ENCODE peak calls at places on chromosomes 16 and 17, in seven cellular contexts. C, V, G, A, W, P and L are unnamed samples.

GRCh38 chr16:30476991-30477390 is 4.4 kb downstream of the ITGAL start:
- DNase-seq in C (no peak), V (no peak), G (no peak), A (no peak), W (no peak), P (no peak), L (no peak)

GRCh38 chr17:74268052-74268451 is 6.0 kb upstream of the DNAI2 start:
- DNase-seq in C (no peak), V (no peak), G (no peak), A (no peak), W (no peak), P (no peak), L (no peak)

GRCh38 chr16:68499011-68499410 is 40.1 kb upstream of the ZFP90 start:
- DNase-seq in C (no peak), V (no peak), G (no peak), A (no peak), W (no peak), P (no peak), L (no peak)

GRCh38 chr17:14621826-14622621 is 321.1 kb downstream of the HS3ST3B1 start:
- DNase-seq in C (no peak), V (no peak), G (no peak), A (no peak), W (no peak), P (no peak), L (no peak)

GRCh38 chr16:86631441-86631840 is 53.1 kb downstream of the FOXL1 start:
- DNase-seq in C (no peak), V (no peak), G (no peak), A (no peak), W (no peak), P (peak; percentile 70), L (no peak)

GRCh38 chr16:9457215-9457614 is 365.8 kb downstream of the HAPSTR1 start:
- DNase-seq in C (no peak), V (no peak), G (no peak), A (no peak), W (no peak), P (no peak), L (no peak)

GRCh38 chr17:63078707-63079106 is 112.7 kb downstream of the TANC2 start:
- DNase-seq in C (no peak), V (no peak), G (no peak), A (no peak), W (no peak), P (no peak), L (no peak)

GRCh38 chr17:5861246-5861645 is 208.9 kb upstream of the WSCD1 start:
- DNase-seq in C (no peak), V (no peak), G (no peak), A (no peak), W (no peak), P (no peak), L (no peak)

GRCh38 chr16:66326995-66327513 is 39.4 kb upstream of the CDH5 start:
- DNase-seq in C (no peak), V (no peak), G (no peak), A (no peak), W (no peak), P (no peak), L (no peak)

GRCh38 chr16:67528222-67528869 is at the start of gene RIPOR1:
- DNase-seq in C (no peak), V (no peak), G (no peak), A (peak; percentile 66), W (peak; percentile 53), P (no peak), L (peak; percentile 76)

GRCh38 chr17:42050360-42051012 is at the start of gene C17orf113:
- DNase-seq in C (peak; percentile 78), V (no peak), G (no peak), A (peak; percentile 81), W (peak; percentile 75), P (peak; percentile 6), L (peak; percentile 76)
- TF ChIP-seq CTCF in C (peak; percentile 30), V (peak; percentile 42), G (peak; percentile 18), A (peak; percentile 22), W (no peak), P (peak; percentile 14), L (peak; percentile 24)

GRCh38 chr17:9676084-9676483 is 30.8 kb downstream of the USP43 start:
- DNase-seq in C (no peak), V (no peak), G (no peak), A (peak; percentile 46), W (no peak), P (no peak), L (no peak)
- TF ChIP-seq CTCF in C (peak; percentile 56), V (no peak), G (peak; percentile 41), A (peak; percentile 49), W (no peak), P (peak; percentile 18), L (no peak)

DNA sequence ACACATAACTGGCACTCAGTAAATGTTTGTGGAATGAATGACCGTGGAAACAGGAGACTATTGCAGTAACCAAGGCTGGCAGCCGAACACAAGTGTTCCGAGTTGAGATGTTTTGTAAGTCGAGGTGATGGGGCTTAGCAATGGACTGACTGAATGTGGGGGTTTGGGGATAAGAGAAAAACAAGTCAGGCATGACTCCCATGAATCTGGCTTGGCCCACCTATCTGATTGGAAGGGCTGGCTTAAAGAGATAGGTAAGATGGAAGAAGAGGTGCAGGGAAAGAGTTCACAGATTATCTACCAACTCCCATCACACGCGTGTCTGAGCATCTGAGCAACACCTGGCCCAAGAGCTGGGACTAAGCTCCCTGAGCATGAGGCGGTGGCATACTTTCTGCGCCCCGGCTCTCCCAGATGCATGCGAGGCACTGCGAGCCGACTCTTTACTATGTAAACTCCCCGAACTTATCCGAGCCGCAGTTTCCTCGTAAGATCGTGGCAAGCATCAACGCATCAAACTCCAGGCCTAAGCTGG is 539 bp downstream of the IFT20 start:
- DNase-seq in C (no peak), V (peak; percentile 63), G (no peak), A (peak; percentile 46), W (no peak), P (peak; percentile 56), L (no peak)
- TF ChIP-seq CTCF in C (no peak), V (no peak), G (no peak), A (no peak), W (no peak), P (no peak), L (no peak)

GRCh38 chr17:31513731-31514427 is 122.4 kb downstream of the RAB11FIP4 start:
- DNase-seq in C (no peak), V (no peak), G (no peak), A (no peak), W (no peak), P (no peak), L (no peak)

GRCh38 chr17:31521632-31522283 is 130.3 kb downstream of the RAB11FIP4 start:
- DNase-seq in C (peak; percentile 50), V (no peak), G (no peak), A (no peak), W (no peak), P (no peak), L (no peak)

GRCh38 chr17:31518478-31518877 is 127.0 kb downstream of the RAB11FIP4 start:
- DNase-seq in C (no peak), V (no peak), G (no peak), A (no peak), W (no peak), P (no peak), L (no peak)

GRCh38 chr17:31515226-31515759 is 123.8 kb downstream of the RAB11FIP4 start:
- DNase-seq in C (no peak), V (no peak), G (no peak), A (no peak), W (no peak), P (no peak), L (no peak)

GRCh38 chr17:31517524-31517923 is 126.0 kb downstream of the RAB11FIP4 start:
- DNase-seq in C (peak; percentile 51), V (no peak), G (no peak), A (peak; percentile 78), W (peak; percentile 68), P (no peak), L (peak; percentile 55)
- TF ChIP-seq CTCF in C (peak; percentile 21), V (peak; percentile 29), G (peak; percentile 69), A (peak; percentile 59), W (peak; percentile 14), P (peak; percentile 4), L (no peak)

GRCh38 chr17:50653738-50654137 is 19.1 kb downstream of the ABCC3 start:
- DNase-seq in C (no peak), V (no peak), G (no peak), A (no peak), W (no peak), P (no peak), L (no peak)
- TF ChIP-seq CTCF in C (no peak), V (no peak), G (no peak), A (no peak), W (no peak), P (no peak), L (no peak)

GRCh38 chr16:4262303-4262835 is 10.5 kb downstream of the TFAP4 start:
- DNase-seq in C (no peak), V (no peak), G (no peak), A (no peak), W (no peak), P (no peak), L (no peak)

GRCh38 chr16:4264546-4264945 is 8.3 kb downstream of the TFAP4 start:
- DNase-seq in C (no peak), V (no peak), G (no peak), A (no peak), W (no peak), P (peak; percentile 21), L (no peak)

GRCh38 chr16:4261557-4262172 is 11.2 kb downstream of the TFAP4 start:
- DNase-seq in C (no peak), V (peak; percentile 16), G (peak; percentile 22), A (peak; percentile 86), W (peak; percentile 90), P (peak; percentile 44), L (peak; percentile 84)

GRCh38 chr16:4265676-4266075 is 7.1 kb downstream of the TFAP4 start:
- DNase-seq in C (no peak), V (no peak), G (no peak), A (no peak), W (no peak), P (no peak), L (no peak)

GRCh38 chr16:4263504-4264436 is 9.1 kb downstream of the TFAP4 start:
- DNase-seq in C (peak; percentile 76), V (peak; percentile 86), G (peak; percentile 12), A (peak; percentile 89), W (peak; percentile 86), P (peak; percentile 96), L (peak; percentile 83)
- TF ChIP-seq CTCF in C (no peak), V (peak; percentile 10), G (no peak), A (no peak), W (no peak), P (peak; percentile 2), L (no peak)